ENCODE peak calls at places on chromosomes 7 and 10, in eight cellular contexts. M, L, E, H, U, K, R and A are unnamed samples.

GRCh38 chr7:158129037-158130022 is 458.3 kb downstream of the PTPRN2 start:
- DNase-seq in K (no peak), H (no peak), M (no peak), U (no peak), L (no peak), R (no peak), E (no peak), A (no peak)

GRCh38 chr7:4849390-4849789 is 12.4 kb downstream of the PAPOLB start:
- DNase-seq in U (no peak), H (no peak), K (peak), M (peak), E (peak), L (peak), R (no peak), A (peak)

GRCh38 chr7:99109108-99110051 is 34.5 kb downstream of the SMURF1 start:
- DNase-seq in U (no peak), M (no peak), L (no peak), H (no peak), E (no peak), R (no peak), K (peak), A (peak)

GRCh38 chr7:142693911-142694310 is 55.4 kb upstream of the PRSS1 start:
- DNase-seq in E (no peak), H (no peak), M (no peak), K (no peak), U (no peak), R (no peak), L (no peak), A (no peak)

GRCh38 chr10:100568937-100569336 is 33.2 kb downstream of the HIF1AN start:
- DNase-seq in H (no peak), M (no peak), E (no peak), U (no peak), K (no peak), L (no peak), R (no peak), A (no peak)

GRCh38 chr7:94449151-94449725 is 54.5 kb downstream of the COL1A2 start:
- DNase-seq in L (peak), H (no peak), E (peak), M (peak), U (no peak), R (no peak), K (peak), A (peak)

GRCh38 chr7:71208881-71209280 is 76.9 kb downstream of the GALNT17 start:
- DNase-seq in R (no peak), U (no peak), H (no peak), M (no peak), K (no peak), E (no peak), L (no peak), A (no peak)

GRCh38 chr7:148334959-148335577 is 255.5 kb upstream of the C7orf33 start:
- DNase-seq in K (peak), R (no peak), U (no peak), L (no peak), M (no peak), H (no peak), E (no peak), A (peak)

GRCh38 chr7:56083150-56083785 is 9.5 kb downstream of the PHKG1 start:
- DNase-seq in E (no peak), R (no peak), L (no peak), U (no peak), H (no peak), K (peak), M (no peak), A (no peak)

GRCh38 chr10:49369216-49370162 is 26.4 kb downstream of the DRGX start:
- DNase-seq in H (peak), U (peak), L (no peak), M (no peak), K (peak), R (no peak), E (no peak), A (peak)

GRCh38 chr10:52128056-52128683 is 185.9 kb upstream of the DKK1 start:
- DNase-seq in K (peak), H (no peak), M (no peak), L (no peak), E (no peak), U (no peak), R (no peak), A (no peak)

GRCh38 chr7:50466815-50467569 is 16.8 kb upstream of the FIGNL1 start:
- DNase-seq in H (no peak), E (no peak), R (no peak), K (no peak), U (no peak), M (no peak), L (no peak), A (no peak)

GRCh38 chr7:27095050-27095896 is 527 bp downstream of the HOXA1 start:
- DNase-seq in R (no peak), M (no peak), H (no peak), U (no peak), E (no peak), L (no peak), K (no peak), A (no peak)

GRCh38 chr7:55474944-55475911 is 97.1 kb downstream of the VOPP1 start:
- DNase-seq in H (peak), E (no peak), L (no peak), M (no peak), U (peak), R (no peak), K (no peak), A (no peak)

GRCh38 chr7:147276783-147277370 is 1160.3 kb downstream of the CNTNAP2 start:
- DNase-seq in K (no peak), M (no peak), L (no peak), R (no peak), E (no peak), H (no peak), U (no peak), A (no peak)

GRCh38 chr7:141698247-141699015 is 3.5 kb downstream of the DENND11 start:
- DNase-seq in H (no peak), L (no peak), R (no peak), U (no peak), K (no peak), M (no peak), E (no peak), A (no peak)

GRCh38 chr10:100878291-100878910 is 34.4 kb upstream of the SLF2 start:
- DNase-seq in M (peak), H (no peak), L (peak), R (no peak), U (no peak), E (peak), K (peak), A (peak)

GRCh38 chr10:59317066-59317465 is 45.3 kb downstream of the FAM13C start:
- DNase-seq in U (no peak), H (no peak), R (no peak), E (no peak), K (no peak), M (no peak), L (no peak), A (no peak)

GRCh38 chr7:108463613-108464012 is 7.4 kb upstream of the NRCAM start:
- DNase-seq in U (no peak), H (no peak), E (no peak), K (no peak), M (no peak), L (no peak), R (no peak), A (no peak)

GRCh38 chr7:80929619-80930018 is 10.8 kb upstream of the SEMA3C start:
- DNase-seq in L (no peak), H (no peak), K (no peak), R (no peak), E (no peak), M (no peak), U (no peak), A (no peak)

GRCh38 chr10:75597691-75598455 is 166.4 kb downstream of the LRMDA start:
- DNase-seq in L (peak), K (no peak), R (no peak), M (no peak), U (no peak), H (no peak), E (no peak), A (no peak)
- H3K4me3 ChIP-seq in L (no peak), K (no peak), R (no peak), M (no peak), U (no peak), H (no peak), E (no peak), A (no peak)

GRCh38 chr10:111989136-111990050 is 194.2 kb downstream of the GPAM start:
- DNase-seq in R (no peak), U (no peak), H (no peak), E (no peak), L (no peak), K (no peak), M (no peak), A (no peak)
- TF ChIP-seq CTCF in R (no peak), U (no peak), H (no peak), E (no peak), L (no peak), K (no peak), M (no peak), A (no peak)

GRCh38 chr10:16987129-16987670 is 142.4 kb downstream of the CUBN start:
- DNase-seq in H (no peak), M (no peak), L (no peak), R (no peak), K (peak), U (no peak), E (no peak), A (peak)
- H3K4me3 ChIP-seq in H (no peak), M (no peak), L (no peak), R (no peak), K (no peak), U (no peak), E (no peak), A (no peak)

DNA sequence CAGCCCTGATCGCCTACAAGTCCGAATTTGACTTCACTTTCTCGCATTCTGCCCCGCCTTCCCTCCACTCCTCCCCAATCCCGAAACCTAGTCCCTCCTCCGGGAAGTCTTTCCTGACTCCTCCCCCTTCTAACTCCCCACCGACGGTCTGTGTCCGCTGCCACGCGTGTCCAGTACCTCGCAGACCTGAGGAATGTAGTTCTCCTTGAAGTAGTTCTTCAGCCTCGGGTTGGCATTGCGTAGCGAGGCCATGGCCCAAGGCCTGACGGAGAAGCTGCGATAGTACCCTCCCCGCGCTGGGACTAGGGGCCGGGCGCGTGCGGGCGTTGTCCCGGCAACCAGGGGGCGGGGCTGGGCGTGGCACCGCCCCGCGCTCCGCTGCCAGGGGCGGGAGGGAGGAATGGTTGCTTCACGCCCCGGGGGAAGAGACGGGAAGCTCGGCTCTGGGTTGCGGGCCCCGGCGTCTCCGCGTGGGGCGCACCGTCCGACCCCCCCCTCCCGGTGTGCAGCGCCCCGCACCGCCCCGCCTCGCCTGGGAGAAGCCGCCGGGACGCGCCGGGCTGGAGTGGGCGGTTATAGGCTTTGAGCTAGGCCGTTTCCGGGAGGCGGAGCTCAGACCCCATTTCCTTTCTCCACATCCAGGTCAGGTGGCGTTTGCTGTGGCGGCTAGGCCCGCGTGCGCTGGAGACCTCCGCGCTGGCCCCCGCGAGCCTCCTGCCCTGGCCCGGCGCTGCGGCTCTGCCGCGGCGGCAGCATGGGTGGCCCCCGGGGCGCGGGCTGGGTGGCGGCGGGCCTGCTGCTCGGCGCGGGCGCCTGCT is at the start of the genes ARMC10 and FBXL13:
- DNase-seq in R (peak), L (peak), E (peak), U (no peak), K (peak), M (peak), H (peak), A (peak)
- TF ChIP-seq CTCF in R (peak), L (no peak), E (no peak), U (no peak), K (no peak), M (no peak), H (no peak), A (no peak)